ENCODE peak calls at places on chromosomes 6 and 20, in nine cellular contexts. Y is prostate gland, I is upper lobe of right lung, M is cardiac muscle cell, R is WTC11, O is pancreas, T is AG10803, H is brain microvascular endothelial cell, K is fibroblast of mammary gland. D is an unnamed sample.

GRCh38 chr6:32857156-32857891 is 3.3 kb downstream of the PSMB9 start:
- DNase-seq in I (no peak), M (no peak), R (no peak), K (no peak), Y (no peak), H (no peak), O (no peak), T (no peak), D (no peak)

GRCh38 chr6:149235130-149235561 is 82.4 kb upstream of the TAB2 start:
- DNase-seq in Y (no peak), R (no peak), H (peak), I (no peak), O (peak), M (peak), K (peak), T (peak), D (no peak)

GRCh38 chr20:57006411-57007170 is 259.9 kb downstream of the BMP7 start:
- DNase-seq in T (peak), K (no peak), M (no peak), H (peak), O (no peak), I (no peak), R (no peak), Y (no peak), D (no peak)

GRCh38 chr20:278607-279571 is 11.7 kb downstream of the C20orf96 start:
- DNase-seq in I (no peak), Y (no peak), K (no peak), O (no peak), H (no peak), T (no peak), M (peak), R (peak), D (no peak)

GRCh38 chr6:4280721-4281120 is 145.3 kb upstream of the ECI2 start:
- DNase-seq in O (no peak), I (no peak), M (peak), T (peak), R (no peak), Y (no peak), K (peak), H (peak), D (no peak)

GRCh38 chr6:6332240-6332639 is 11.8 kb upstream of the F13A1 start:
- DNase-seq in I (no peak), K (no peak), R (no peak), T (no peak), H (no peak), Y (no peak), M (no peak), O (no peak), D (no peak)

GRCh38 chr6:169041078-169041477 is 212.6 kb downstream of the THBS2 start:
- DNase-seq in Y (no peak), O (no peak), M (no peak), T (no peak), H (no peak), I (peak), K (no peak), R (no peak), D (no peak)

GRCh38 chr6:28657756-28658465 is 132.2 kb downstream of the GPX5 start:
- DNase-seq in I (no peak), T (peak), R (peak), H (peak), O (no peak), Y (no peak), M (peak), K (peak), D (no peak)

GRCh38 chr6:145962581-145962980 is 1.6 kb downstream of the SHPRH start:
- DNase-seq in O (no peak), K (no peak), Y (no peak), H (no peak), I (no peak), R (no peak), M (no peak), T (no peak), D (no peak)

GRCh38 chr6:131861356-131861755 is 53.5 kb downstream of the ENPP1 start:
- DNase-seq in T (peak), M (peak), O (no peak), Y (no peak), I (no peak), H (peak), R (no peak), K (peak), D (no peak)

GRCh38 chr20:8432435-8433148 is 300.5 kb downstream of the PLCB1 start:
- DNase-seq in M (peak), O (no peak), R (no peak), Y (no peak), K (peak), T (no peak), I (no peak), H (no peak), D (no peak)

GRCh38 chr6:29723666-29724588 is 693 bp downstream of the HLA-F start:
- DNase-seq in M (peak), O (peak), R (peak), I (peak), H (no peak), Y (peak), T (no peak), K (no peak), D (no peak)

GRCh38 chr6:156507656-156508055 is 269.5 kb upstream of the ARID1B start:
- DNase-seq in I (no peak), R (no peak), T (no peak), O (no peak), M (no peak), Y (no peak), H (no peak), K (no peak), D (no peak)

GRCh38 chr20:44186674-44187053 is 324 bp downstream of the JPH2 start:
- DNase-seq in O (no peak), T (no peak), Y (no peak), M (no peak), I (no peak), H (no peak), R (peak), K (no peak), D (no peak)

GRCh38 chr20:43904778-43905177 is 9.9 kb upstream of the TOX2 start:
- DNase-seq in R (no peak), Y (no peak), I (no peak), M (no peak), T (no peak), H (no peak), K (no peak), O (no peak), D (no peak)

GRCh38 chr20:17969276-17969883 is 562 bp downstream of the MGME1 start:
- DNase-seq in I (no peak), Y (peak), O (peak), T (peak), H (no peak), K (no peak), R (no peak), M (peak), D (no peak)

GRCh38 chr20:17228624-17229061 is 1.8 kb downstream of the PCSK2 start:
- DNase-seq in H (no peak), I (peak), K (no peak), Y (no peak), M (no peak), R (peak), T (no peak), O (no peak), D (no peak)

GRCh38 chr6:157556671-157557430 is 175.9 kb downstream of the ZDHHC14 start:
- DNase-seq in T (no peak), K (no peak), R (no peak), M (no peak), I (no peak), Y (peak), H (no peak), O (peak), D (no peak)

GRCh38 chr20:31548823-31549512 is 34.7 kb downstream of the HM13 start:
- DNase-seq in K (no peak), M (no peak), H (no peak), Y (no peak), T (peak), R (no peak), I (no peak), O (no peak), D (no peak)

GRCh38 chr20:3777726-3778629 is 3.3 kb downstream of the SPEF1 start:
- DNase-seq in I (peak), O (peak), M (peak), Y (no peak), T (peak), R (peak), K (peak), H (peak), D (no peak)

GRCh38 chr6:45617441-45617840 is 239.7 kb upstream of the SUPT3H start:
- DNase-seq in T (no peak), H (no peak), O (no peak), K (peak), I (no peak), R (no peak), M (peak), Y (no peak), D (no peak)

GRCh38 chr6:73565767-73566485 is 45.1 kb upstream of the EEF1A1 start:
- DNase-seq in K (no peak), T (peak), Y (no peak), M (no peak), O (no peak), R (peak), H (peak), I (no peak), D (no peak)

GRCh38 chr20:44560229-44560628 is 22.1 kb upstream of the PKIG start:
- DNase-seq in M (no peak), Y (no peak), O (no peak), H (no peak), T (no peak), K (no peak), R (no peak), I (no peak), D (no peak)

GRCh38 chr6:108768792-108769524 is 79.3 kb upstream of the ARMC2 start:
- DNase-seq in O (peak), M (no peak), H (no peak), I (no peak), Y (no peak), T (no peak), K (no peak), R (no peak), D (no peak)

GRCh38 chr6:87350516-87350915 is 5.9 kb downstream of the C6orf163 start:
- DNase-seq in I (no peak), Y (no peak), K (peak), O (no peak), R (no peak), M (no peak), T (peak), H (no peak), D (no peak)

GRCh38 chr6:23002044-23002619 is 432.8 kb downstream of the HDGFL1 start:
- DNase-seq in H (no peak), T (no peak), O (no peak), Y (no peak), M (no peak), R (peak), K (no peak), I (no peak), D (no peak)

GRCh38 chr6:83860347-83860731 is 850 bp downstream of the CYB5R4 start:
- DNase-seq in Y (no peak), O (no peak), I (no peak), H (no peak), T (no peak), R (no peak), K (no peak), M (no peak), D (no peak)

GRCh38 chr6:37500294-37500608 is 558 bp upstream of the CCDC167 start:
- DNase-seq in I (no peak), M (no peak), H (no peak), O (no peak), R (no peak), Y (no peak), T (no peak), K (no peak), D (no peak)

GRCh38 chr20:8357703-8358102 is 225.6 kb downstream of the PLCB1 start:
- DNase-seq in T (no peak), R (no peak), I (no peak), H (no peak), K (no peak), Y (peak), O (no peak), M (no peak), D (no peak)

GRCh38 chr20:63946986-63947637 is 9.1 kb downstream of the UCKL1 start:
- DNase-seq in H (no peak), O (peak), T (no peak), M (no peak), Y (peak), K (no peak), R (no peak), I (no peak), D (no peak)

GRCh38 chr20:63945031-63945658 is 11.1 kb downstream of the UCKL1 start:
- DNase-seq in R (no peak), M (no peak), I (no peak), Y (no peak), T (no peak), H (no peak), K (no peak), O (no peak), D (no peak)

GRCh38 chr20:63945921-63946920 is 10.0 kb downstream of the UCKL1 start:
- DNase-seq in O (peak), Y (no peak), M (no peak), H (no peak), K (no peak), T (no peak), R (no peak), I (no peak), D (no peak)

GRCh38 chr20:63950701-63951397 is 5.4 kb downstream of the UCKL1 start:
- DNase-seq in O (peak), R (no peak), H (no peak), Y (no peak), K (no peak), T (no peak), I (no peak), M (no peak), D (no peak)

DNA sequence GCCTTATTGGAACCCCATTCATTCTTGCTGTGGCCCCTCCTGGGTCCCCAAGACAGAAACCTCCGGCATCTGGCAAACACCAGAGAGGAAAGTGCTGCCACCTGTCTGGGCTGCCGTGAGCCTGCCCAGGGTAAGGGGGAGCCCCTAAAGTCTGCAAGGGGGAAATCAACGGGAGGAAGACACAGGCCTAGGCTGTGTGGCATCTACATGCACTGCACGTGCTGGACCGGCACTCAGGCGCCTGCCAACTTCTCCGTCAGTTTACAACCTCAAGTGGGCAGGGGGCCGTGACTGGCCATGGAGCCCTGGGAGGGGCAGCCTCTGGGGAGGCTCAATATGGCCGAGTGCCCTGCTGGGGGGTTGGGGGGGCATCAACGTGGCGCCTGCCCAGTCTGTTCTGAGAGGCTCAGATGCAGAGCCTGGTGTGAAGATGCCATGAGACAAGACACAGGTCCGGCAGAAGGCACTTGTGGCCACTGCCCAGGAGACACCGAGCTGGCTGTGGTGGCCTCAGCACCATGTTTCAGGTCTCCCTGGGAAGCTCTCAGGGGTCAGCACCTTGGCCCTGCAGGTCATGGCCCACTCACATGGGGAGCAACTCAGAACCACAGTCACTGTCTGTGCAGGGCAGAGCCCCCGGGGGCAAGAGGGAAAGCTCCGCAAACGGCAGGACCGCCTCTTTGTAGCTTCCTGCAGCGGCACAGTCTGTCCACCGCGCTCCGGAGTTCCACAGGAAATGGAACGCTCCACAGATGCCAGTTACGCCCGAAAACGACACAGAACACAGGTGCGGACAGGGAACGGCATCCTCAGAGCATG is 8.4 kb downstream of the UCKL1 start:
- DNase-seq in R (no peak), I (no peak), T (no peak), M (no peak), H (no peak), Y (no peak), O (peak), K (no peak), D (no peak)
- TF ChIP-seq CTCF in R (no peak), I (no peak), T (no peak), M (no peak), H (no peak), Y (no peak), O (no peak), K (no peak), D (no peak)

GRCh38 chr20:10318625-10319024 is 100.0 kb downstream of the SNAP25 start:
- DNase-seq in R (no peak), K (no peak), M (no peak), T (no peak), I (no peak), H (no peak), Y (no peak), O (no peak), D (no peak)

GRCh38 chr20:10314198-10314597 is 95.6 kb downstream of the SNAP25 start:
- DNase-seq in M (peak), Y (no peak), O (no peak), I (no peak), T (no peak), H (peak), R (no peak), K (peak), D (no peak)

GRCh38 chr20:10315138-10315537 is 96.5 kb downstream of the SNAP25 start:
- DNase-seq in K (no peak), Y (no peak), I (no peak), O (no peak), T (no peak), R (no peak), M (no peak), H (no peak), D (no peak)

GRCh38 chr20:10313701-10314100 is 95.1 kb downstream of the SNAP25 start:
- DNase-seq in O (no peak), I (no peak), M (peak), K (no peak), Y (no peak), T (no peak), H (peak), R (no peak), D (no peak)

GRCh38 chr20:10316582-10316981 is 98.0 kb downstream of the SNAP25 start:
- DNase-seq in T (no peak), K (no peak), I (no peak), M (no peak), Y (peak), R (no peak), H (no peak), O (no peak), D (no peak)
- TF ChIP-seq CTCF in T (peak), K (peak), I (peak), M (no peak), Y (peak), R (no peak), H (peak), O (no peak), D (no peak)

GRCh38 chr20:50713677-50714101 is 17.7 kb upstream of the PARD6B start:
- DNase-seq in O (no peak), H (no peak), Y (no peak), R (peak), T (peak), I (no peak), M (peak), K (peak), D (no peak)
- TF ChIP-seq CTCF in O (no peak), H (peak), Y (no peak), R (no peak), T (peak), I (peak), M (peak), K (peak), D (no peak)

DNA sequence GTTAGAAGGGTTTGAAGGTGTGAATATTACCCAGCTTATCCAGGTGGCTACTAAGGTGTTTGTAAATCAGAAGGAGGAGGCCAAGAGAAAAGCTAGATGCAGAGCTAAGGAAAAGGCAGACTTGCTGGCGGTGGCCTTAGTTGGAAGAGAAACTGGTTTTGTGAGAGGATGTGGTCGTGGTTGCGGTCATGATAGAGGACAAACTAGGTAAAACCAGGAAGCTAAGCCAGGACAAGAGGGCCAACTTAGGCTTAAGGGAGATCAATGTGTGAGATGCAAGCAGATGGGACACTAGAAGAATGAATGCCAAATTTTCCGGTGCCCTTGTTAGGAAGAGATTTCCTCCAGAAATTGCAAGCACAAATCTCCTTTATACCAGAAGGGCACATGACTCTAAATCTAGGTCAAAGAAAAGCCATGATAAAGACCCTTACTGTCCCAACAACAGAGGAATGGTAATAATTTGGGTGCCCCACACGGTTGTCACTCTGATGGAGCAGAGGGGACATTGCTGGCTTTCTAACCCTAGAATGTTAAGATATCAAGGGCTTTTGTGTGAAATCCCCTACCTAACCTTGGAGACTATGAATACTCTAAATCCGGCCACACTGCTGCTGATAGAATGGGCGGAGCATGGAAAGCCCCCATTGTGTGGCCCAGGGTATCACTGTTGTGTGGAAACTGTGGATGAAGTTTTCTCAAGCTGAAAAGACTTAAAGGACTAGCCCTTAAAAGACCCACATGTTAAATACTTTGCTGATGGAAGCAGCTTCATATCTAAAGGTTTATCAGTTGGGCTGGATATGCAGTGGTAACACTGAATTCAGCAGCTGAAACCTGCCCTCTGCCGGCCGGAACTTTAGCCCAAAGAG is 7.8 kb downstream of the IL22RA2 start:
- DNase-seq in I (no peak), Y (peak), O (peak), K (peak), R (no peak), H (no peak), T (peak), M (peak), D (no peak)
- TF ChIP-seq CTCF in I (peak), Y (peak), O (peak), K (peak), R (no peak), H (no peak), T (peak), M (peak), D (no peak)

GRCh38 chr6:9250852-9251251 is 815.5 kb upstream of the SLC35B3 start:
- DNase-seq in M (peak), I (no peak), O (peak), H (peak), K (peak), R (peak), Y (peak), T (peak), D (peak)
- TF ChIP-seq CTCF in M (peak), I (peak), O (no peak), H (peak), K (peak), R (peak), Y (peak), T (peak), D (peak)

GRCh38 chr6:95279641-95280040 is 297.7 kb upstream of the MANEA start:
- DNase-seq in H (no peak), R (no peak), M (no peak), O (no peak), Y (no peak), T (no peak), I (no peak), K (no peak), D (no peak)

DNA sequence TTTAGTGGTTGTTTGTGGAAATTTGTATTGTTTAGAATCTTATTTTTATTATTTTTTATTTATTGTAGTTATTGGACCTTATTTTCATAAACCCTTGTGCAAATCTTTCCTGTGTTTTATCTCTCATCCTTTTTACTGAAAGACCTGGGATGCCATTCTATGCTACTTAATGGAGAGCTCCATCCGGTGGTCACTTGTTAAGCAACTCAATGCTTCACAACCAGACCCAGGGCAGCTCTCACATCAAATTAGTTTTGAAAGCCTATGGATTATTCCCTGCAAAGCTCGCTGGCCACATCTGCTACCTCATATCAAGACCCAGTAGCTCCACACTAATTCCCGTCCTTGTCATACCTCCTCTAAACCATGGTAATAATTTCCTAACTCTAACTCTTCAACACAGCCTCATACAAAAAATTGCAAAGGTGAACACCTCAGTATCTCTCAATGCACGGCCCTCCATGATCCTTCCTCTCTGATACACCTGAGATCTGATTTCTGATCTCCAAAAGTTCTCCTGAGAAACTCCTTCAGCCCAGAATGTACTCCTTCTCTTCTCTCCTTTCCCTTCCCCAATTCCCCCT is 296.6 kb upstream of the MANEA start:
- DNase-seq in I (no peak), M (peak), T (no peak), K (peak), H (no peak), R (no peak), O (no peak), Y (no peak), D (no peak)
- TF ChIP-seq CTCF in I (peak), M (peak), T (no peak), K (peak), H (peak), R (no peak), O (no peak), Y (peak), D (peak)

D was measured in mesothelial cell of epicardium.